ENCODE peak calls at places on chromosomes 7 and 10, in five cellular contexts. U, G, Q, V and D are unnamed samples.

GRCh38 chr7:2729893-2730716 is 42.1 kb downstream of the AMZ1 start:
- DNase-seq in Q (no peak), V (no peak), U (no peak), G (no peak), D (no peak)

GRCh38 chr7:156504687-156505545 is 135.7 kb upstream of the RNF32 start:
- DNase-seq in Q (no peak), U (no peak), V (no peak), G (no peak), D (no peak)

GRCh38 chr10:38118072-38118807 is 24.1 kb downstream of the ZNF37A start:
- DNase-seq in V (peak), G (no peak), U (peak), Q (no peak), D (no peak)

GRCh38 chr10:76874896-76875295 is 762.7 kb downstream of the KCNMA1 start:
- DNase-seq in U (peak), V (peak), Q (no peak), G (no peak), D (no peak)

GRCh38 chr7:106623846-106624245 is 37.1 kb downstream of the CCDC71L start:
- DNase-seq in G (peak), Q (no peak), V (peak), U (peak), D (no peak)

GRCh38 chr7:92448185-92448747 is 984 bp downstream of the GATAD1 start:
- DNase-seq in Q (peak), V (peak), U (peak), G (peak), D (peak)

GRCh38 chr10:36042135-36042534 is 400.0 kb upstream of the FZD8 start:
- DNase-seq in V (no peak), Q (no peak), G (no peak), U (no peak), D (no peak)

GRCh38 chr10:55449981-55450380 is 649.0 kb upstream of the PCDH15 start:
- DNase-seq in U (no peak), Q (no peak), V (peak), G (no peak), D (no peak)

GRCh38 chr10:33559105-33559504 is 224.6 kb upstream of the NRP1 start:
- DNase-seq in U (peak), G (no peak), Q (no peak), V (peak), D (peak)

GRCh38 chr10:42638821-42639270 is 476 bp upstream of the ZNF33B start:
- DNase-seq in V (no peak), Q (no peak), U (no peak), G (no peak), D (no peak)

GRCh38 chr10:70053896-70054641 is 1.4 kb downstream of the MACROH2A2 start:
- DNase-seq in U (no peak), V (no peak), Q (peak), G (peak), D (no peak)

GRCh38 chr7:34320926-34321609 is 336.9 kb upstream of the NPSR1 start:
- DNase-seq in G (peak), V (peak), Q (peak), U (peak), D (peak)

GRCh38 chr10:120824864-120825263 is 26.3 kb upstream of the WDR11 start:
- DNase-seq in G (no peak), V (peak), Q (peak), U (peak), D (no peak)

GRCh38 chr10:103120977-103121735 is 71.9 kb downstream of the NT5C2 start:
- DNase-seq in G (no peak), Q (no peak), U (peak), V (no peak), D (no peak)

GRCh38 chr7:22572937-22573336 is 72.9 kb upstream of the STEAP1B start:
- DNase-seq in U (peak), G (no peak), V (peak), Q (no peak), D (no peak)

GRCh38 chr7:7176421-7177043 is 5.8 kb upstream of the C1GALT1 start:
- DNase-seq in V (peak), U (peak), Q (no peak), G (no peak), D (peak)

GRCh38 chr10:77073066-77073960 is 564.3 kb downstream of the KCNMA1 start:
- DNase-seq in Q (no peak), V (no peak), U (peak), G (peak), D (peak)

GRCh38 chr10:121753726-121754476 is 155.7 kb upstream of the FGFR2 start:
- DNase-seq in V (peak), U (peak), G (no peak), Q (peak), D (peak)

GRCh38 chr10:48291190-48291589 is 15.3 kb upstream of the MAPK8 start:
- DNase-seq in G (no peak), V (no peak), U (no peak), Q (no peak), D (no peak)

GRCh38 chr10:30134546-30134945 is 75.2 kb upstream of the JCAD start:
- DNase-seq in U (no peak), V (no peak), Q (no peak), G (no peak), D (no peak)

GRCh38 chr7:39517240-39517639 is 49.0 kb upstream of the YAE1 start:
- DNase-seq in V (no peak), G (no peak), U (no peak), Q (no peak), D (no peak)

GRCh38 chr10:84493951-84494848 is 165.8 kb downstream of the CCSER2 start:
- DNase-seq in V (peak), Q (no peak), U (peak), G (no peak), D (no peak)

GRCh38 chr10:131844546-131845084 is 56.2 kb upstream of the PPP2R2D start:
- DNase-seq in V (no peak), G (no peak), U (no peak), Q (no peak), D (peak)

GRCh38 chr10:76769161-76769560 is 868.4 kb downstream of the KCNMA1 start:
- DNase-seq in V (no peak), U (no peak), Q (no peak), G (no peak), D (no peak)

GRCh38 chr10:119680050-119680449 is 28.9 kb downstream of the BAG3 start:
- DNase-seq in G (no peak), V (peak), U (peak), Q (no peak), D (peak)

GRCh38 chr7:107836237-107837144 is 33.5 kb upstream of the SLC26A3 start:
- DNase-seq in V (peak), Q (no peak), G (no peak), U (peak), D (no peak)

GRCh38 chr7:75048435-75049379 is 24.9 kb downstream of the RCC1L start:
- DNase-seq in Q (no peak), U (no peak), G (no peak), V (peak), D (peak)

GRCh38 chr7:87445897-87446296 is 29.6 kb downstream of the ABCB4 start:
- DNase-seq in Q (peak), V (no peak), U (no peak), G (no peak), D (no peak)

GRCh38 chr10:7260912-7261700 is 149.7 kb downstream of the SFMBT2 start:
- DNase-seq in U (peak), Q (no peak), V (no peak), G (no peak), D (no peak)

GRCh38 chr7:129160161-129160911 is 15.8 kb downstream of the TSPAN33 start:
- DNase-seq in G (no peak), Q (no peak), V (no peak), U (no peak), D (peak)

GRCh38 chr7:51930834-51931233 is 614.2 kb upstream of the COBL start:
- DNase-seq in U (no peak), Q (no peak), V (no peak), G (no peak), D (no peak)

GRCh38 chr7:44460325-44460724 is 30.1 kb downstream of the NUDCD3 start:
- DNase-seq in G (no peak), Q (peak), U (no peak), V (peak), D (no peak)

GRCh38 chr10:5199398-5199797 is 2.8 kb downstream of the AKR1C4 start:
- DNase-seq in Q (no peak), V (no peak), U (no peak), G (no peak), D (no peak)

GRCh38 chr10:49417311-49418052 is 21.6 kb upstream of the DRGX start:
- DNase-seq in Q (peak), V (no peak), G (no peak), U (no peak), D (no peak)

GRCh38 chr10:95273393-95274312 is 17.1 kb downstream of the PDLIM1 start:
- DNase-seq in G (peak), Q (no peak), U (peak), V (peak), D (peak)

GRCh38 chr7:25884265-25884664 is 267.7 kb upstream of the NFE2L3 start:
- DNase-seq in U (no peak), G (no peak), V (no peak), Q (no peak), D (no peak)
- TF ChIP-seq CTCF in U (no peak), G (no peak), V (no peak), Q (no peak), D (no peak)

DNA sequence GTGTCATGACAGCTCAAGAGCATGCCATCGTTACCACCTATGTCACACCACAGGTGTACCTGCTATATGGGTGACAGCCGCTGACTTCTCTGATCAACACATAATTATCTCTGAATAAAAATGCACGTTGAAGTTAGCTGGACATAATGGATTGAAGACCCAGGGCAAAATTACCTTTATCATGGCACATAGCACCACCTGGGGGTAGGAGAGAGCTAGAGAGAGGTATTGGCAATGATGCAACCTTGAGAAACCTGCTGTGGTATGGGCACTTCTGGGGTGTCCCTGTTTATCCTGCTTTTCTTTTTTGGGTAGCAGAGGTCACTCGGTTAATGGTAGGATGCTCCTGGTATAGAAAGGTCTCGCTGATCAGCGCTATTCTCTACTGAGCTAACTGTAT is 323.3 kb downstream of the TFEC start:
- DNase-seq in U (peak), Q (no peak), G (peak), V (peak), D (no peak)
- TF ChIP-seq CTCF in U (peak), Q (peak), G (peak), V (peak), D (no peak)

GRCh38 chr10:44071479-44071878 is 313.4 kb downstream of the CXCL12 start:
- DNase-seq in U (peak), Q (no peak), G (no peak), V (no peak), D (peak)
- TF ChIP-seq CTCF in U (no peak), Q (no peak), G (no peak), V (no peak), D (peak)

GRCh38 chr10:98388086-98388655 is 26.8 kb downstream of the PYROXD2 start:
- DNase-seq in V (no peak), G (no peak), Q (no peak), U (no peak), D (no peak)
- TF ChIP-seq CTCF in V (no peak), G (no peak), Q (no peak), U (no peak), D (no peak)

GRCh38 chr7:142689439-142690168 is 59.7 kb upstream of the PRSS1 start:
- DNase-seq in U (no peak), G (no peak), Q (no peak), V (no peak), D (no peak)
- TF ChIP-seq CTCF in U (peak), G (no peak), Q (no peak), V (no peak), D (peak)

GRCh38 chr7:42115795-42116194 is 121.2 kb downstream of the GLI3 start:
- DNase-seq in V (no peak), U (no peak), G (no peak), Q (no peak), D (no peak)
- TF ChIP-seq CTCF in V (no peak), U (no peak), G (no peak), Q (no peak), D (peak)

GRCh38 chr10:549391-549790 is 140.1 kb downstream of the DIP2C start:
- DNase-seq in G (no peak), U (no peak), Q (no peak), V (no peak), D (peak)
- TF ChIP-seq CTCF in G (no peak), U (no peak), Q (no peak), V (no peak), D (no peak)

GRCh38 chr7:101245147-101245668 is 327 bp upstream of the FIS1 start:
- DNase-seq in V (no peak), U (no peak), G (no peak), Q (no peak), D (no peak)
- TF ChIP-seq CTCF in V (no peak), U (no peak), G (no peak), Q (no peak), D (no peak)